ENCODE peak calls at places on chromosomes 7 and 10, in six cellular contexts. One of them, this sample, is unnamed.
A peak's percentile ranks its signal among the peaks of the same experiment; 100 is the strongest.

GRCh38 chr7:122887198-122887597 is 938 bp upstream of the CADPS2 start:
- DNase-seq in upper lobe of right lung: peak; percentile 79
- DNase-seq in esophagus muscularis mucosa: no peak
- DNase-seq in heart left ventricle: peak; percentile 76
- DNase-seq in HCT116: peak; percentile 51
- DNase-seq in tibial nerve: peak; percentile 55
- DNase-seq in this sample: peak; percentile 66

GRCh38 chr7:130733866-130734524 is at the start of gene KLF14:
- DNase-seq in upper lobe of right lung: peak; percentile 64
- DNase-seq in esophagus muscularis mucosa: no peak
- DNase-seq in heart left ventricle: no peak
- DNase-seq in HCT116: peak; percentile 10
- DNase-seq in tibial nerve: no peak
- DNase-seq in this sample: no peak

GRCh38 chr10:19738440-19738839 is 77.8 kb upstream of the PLXDC2 start:
- DNase-seq in upper lobe of right lung: no peak
- DNase-seq in esophagus muscularis mucosa: no peak
- DNase-seq in heart left ventricle: no peak
- DNase-seq in HCT116: no peak
- DNase-seq in tibial nerve: no peak
- DNase-seq in this sample: no peak

GRCh38 chr7:34070486-34071323 is 165.4 kb downstream of the BMPER start:
- DNase-seq in upper lobe of right lung: no peak
- DNase-seq in esophagus muscularis mucosa: no peak
- DNase-seq in heart left ventricle: no peak
- DNase-seq in HCT116: no peak
- DNase-seq in tibial nerve: no peak
- DNase-seq in this sample: no peak

GRCh38 chr10:78754269-78755074 is 314.3 kb upstream of the ZMIZ1 start:
- DNase-seq in upper lobe of right lung: no peak
- DNase-seq in esophagus muscularis mucosa: no peak
- DNase-seq in heart left ventricle: no peak
- DNase-seq in HCT116: no peak
- DNase-seq in tibial nerve: no peak
- DNase-seq in this sample: no peak

GRCh38 chr7:114916261-114916892 is 5.5 kb upstream of the MDFIC start:
- DNase-seq in upper lobe of right lung: no peak
- DNase-seq in esophagus muscularis mucosa: no peak
- DNase-seq in heart left ventricle: no peak
- DNase-seq in HCT116: no peak
- DNase-seq in tibial nerve: no peak
- DNase-seq in this sample: no peak

GRCh38 chr10:30529373-30529998 is 95.5 kb downstream of the MAP3K8 start:
- DNase-seq in upper lobe of right lung: peak; percentile 88
- DNase-seq in esophagus muscularis mucosa: no peak
- DNase-seq in heart left ventricle: peak; percentile 85
- DNase-seq in HCT116: no peak
- DNase-seq in tibial nerve: peak; percentile 47
- DNase-seq in this sample: peak; percentile 60

GRCh38 chr7:50739744-50740455 is 42.8 kb downstream of the GRB10 start:
- DNase-seq in upper lobe of right lung: no peak
- DNase-seq in esophagus muscularis mucosa: no peak
- DNase-seq in heart left ventricle: no peak
- DNase-seq in HCT116: no peak
- DNase-seq in tibial nerve: no peak
- DNase-seq in this sample: no peak

GRCh38 chr7:16084370-16084769 is 337.0 kb downstream of the CRPPA start:
- DNase-seq in upper lobe of right lung: no peak
- DNase-seq in esophagus muscularis mucosa: no peak
- DNase-seq in heart left ventricle: no peak
- DNase-seq in HCT116: no peak
- DNase-seq in tibial nerve: no peak
- DNase-seq in this sample: peak; percentile 41

GRCh38 chr10:128026620-128027281 is 99.5 kb downstream of the MKI67 start:
- DNase-seq in upper lobe of right lung: no peak
- DNase-seq in esophagus muscularis mucosa: no peak
- DNase-seq in heart left ventricle: no peak
- DNase-seq in HCT116: no peak
- DNase-seq in tibial nerve: no peak
- DNase-seq in this sample: no peak

GRCh38 chr7:105778956-105779355 is 97.4 kb downstream of the ATXN7L1 start:
- DNase-seq in upper lobe of right lung: no peak
- DNase-seq in esophagus muscularis mucosa: no peak
- DNase-seq in heart left ventricle: no peak
- DNase-seq in HCT116: no peak
- DNase-seq in tibial nerve: no peak
- DNase-seq in this sample: no peak

GRCh38 chr7:105775580-105775979 is 100.8 kb downstream of the ATXN7L1 start:
- DNase-seq in upper lobe of right lung: no peak
- DNase-seq in esophagus muscularis mucosa: no peak
- DNase-seq in heart left ventricle: no peak
- DNase-seq in HCT116: no peak
- DNase-seq in tibial nerve: no peak
- DNase-seq in this sample: no peak

GRCh38 chr7:105776986-105777910 is 99.2 kb downstream of the ATXN7L1 start:
- DNase-seq in upper lobe of right lung: no peak
- DNase-seq in esophagus muscularis mucosa: no peak
- DNase-seq in heart left ventricle: no peak
- DNase-seq in HCT116: peak; percentile 67
- DNase-seq in tibial nerve: no peak
- DNase-seq in this sample: no peak

GRCh38 chr7:105773030-105773460 is 103.4 kb downstream of the ATXN7L1 start:
- DNase-seq in upper lobe of right lung: no peak
- DNase-seq in esophagus muscularis mucosa: no peak
- DNase-seq in heart left ventricle: no peak
- DNase-seq in HCT116: no peak
- DNase-seq in tibial nerve: no peak
- DNase-seq in this sample: no peak

GRCh38 chr7:105776068-105776790 is 100.2 kb downstream of the ATXN7L1 start:
- DNase-seq in upper lobe of right lung: no peak
- DNase-seq in esophagus muscularis mucosa: no peak
- DNase-seq in heart left ventricle: no peak
- DNase-seq in HCT116: peak; percentile 94
- DNase-seq in tibial nerve: peak; percentile 76
- DNase-seq in this sample: peak; percentile 24
- H3K4me3 ChIP-seq in upper lobe of right lung: no peak overlapping the region
- H3K4me3 ChIP-seq in esophagus muscularis mucosa: no peak overlapping the region
- H3K4me3 ChIP-seq in heart left ventricle: no peak overlapping the region
- H3K4me3 ChIP-seq in HCT116: no peak overlapping the region
- H3K4me3 ChIP-seq in tibial nerve: no peak overlapping the region
- H3K4me3 ChIP-seq in this sample: no peak overlapping the region

DNA sequence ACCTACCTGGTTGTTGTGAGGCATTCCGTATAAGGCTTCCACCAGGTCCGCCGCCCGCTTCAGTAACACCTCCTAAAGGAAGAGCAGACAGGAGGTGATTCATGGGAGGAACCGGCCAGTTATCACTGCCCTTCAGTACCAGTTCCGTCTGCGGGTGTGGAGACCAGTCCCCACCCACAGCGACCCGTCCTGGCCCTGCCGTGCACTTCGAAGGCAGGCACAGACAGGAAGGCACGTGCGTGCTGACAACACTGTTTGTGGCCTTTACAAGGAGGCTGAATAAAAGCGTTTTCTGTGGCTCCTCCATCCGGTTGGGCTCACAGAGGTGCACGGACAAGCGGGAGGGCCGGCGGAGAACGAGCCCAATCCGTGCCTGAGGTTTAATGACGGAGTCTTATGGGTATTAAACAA is 120.9 kb downstream of the EBF3 start:
- DNase-seq in upper lobe of right lung: peak; percentile 30
- DNase-seq in esophagus muscularis mucosa: no peak
- DNase-seq in heart left ventricle: no peak
- DNase-seq in HCT116: no peak
- DNase-seq in tibial nerve: no peak
- DNase-seq in this sample: no peak
- H3K36me3 ChIP-seq in upper lobe of right lung: no peaks in the 10 kb centered on the region
- H3K36me3 ChIP-seq in esophagus muscularis mucosa: no peaks in the 10 kb centered on the region
- H3K36me3 ChIP-seq in heart left ventricle: peaks cover 98% of the 10 kb centered on the region
- H3K36me3 ChIP-seq in HCT116: no peaks in the 10 kb centered on the region
- H3K36me3 ChIP-seq in tibial nerve: no peaks in the 10 kb centered on the region
- H3K36me3 ChIP-seq in this sample: peaks cover 4% of the 10 kb centered on the region

GRCh38 chr7:68707146-68707545 is 891.1 kb upstream of the AUTS2 start:
- DNase-seq in upper lobe of right lung: no peak
- DNase-seq in esophagus muscularis mucosa: no peak
- DNase-seq in heart left ventricle: no peak
- DNase-seq in HCT116: no peak
- DNase-seq in tibial nerve: no peak
- DNase-seq in this sample: no peak
- H3K4me3 ChIP-seq in upper lobe of right lung: no peak overlapping the region
- H3K4me3 ChIP-seq in esophagus muscularis mucosa: no peak overlapping the region
- H3K4me3 ChIP-seq in heart left ventricle: no peak overlapping the region
- H3K4me3 ChIP-seq in HCT116: no peak overlapping the region
- H3K4me3 ChIP-seq in tibial nerve: no peak overlapping the region
- H3K4me3 ChIP-seq in this sample: no peak overlapping the region

GRCh38 chr10:73161662-73162061 is 6.1 kb downstream of the ECD start:
- DNase-seq in upper lobe of right lung: no peak
- DNase-seq in esophagus muscularis mucosa: no peak
- DNase-seq in heart left ventricle: no peak
- DNase-seq in HCT116: no peak
- DNase-seq in tibial nerve: no peak
- DNase-seq in this sample: no peak

GRCh38 chr10:73163096-73163495 is 4.7 kb downstream of the ECD start:
- DNase-seq in upper lobe of right lung: no peak
- DNase-seq in esophagus muscularis mucosa: no peak
- DNase-seq in heart left ventricle: no peak
- DNase-seq in HCT116: no peak
- DNase-seq in tibial nerve: no peak
- DNase-seq in this sample: no peak

GRCh38 chr10:73156054-73156453 is 11.8 kb downstream of the ECD start:
- DNase-seq in upper lobe of right lung: no peak
- DNase-seq in esophagus muscularis mucosa: no peak
- DNase-seq in heart left ventricle: no peak
- DNase-seq in HCT116: no peak
- DNase-seq in tibial nerve: no peak
- DNase-seq in this sample: no peak

GRCh38 chr10:73159038-73159648 is 8.7 kb downstream of the ECD start:
- DNase-seq in upper lobe of right lung: no peak
- DNase-seq in esophagus muscularis mucosa: no peak
- DNase-seq in heart left ventricle: no peak
- DNase-seq in HCT116: no peak
- DNase-seq in tibial nerve: peak; percentile 63
- DNase-seq in this sample: peak; percentile 47

GRCh38 chr10:73161079-73161478 is 6.7 kb downstream of the ECD start:
- DNase-seq in upper lobe of right lung: no peak
- DNase-seq in esophagus muscularis mucosa: no peak
- DNase-seq in heart left ventricle: no peak
- DNase-seq in HCT116: no peak
- DNase-seq in tibial nerve: no peak
- DNase-seq in this sample: no peak
- H3K36me3 ChIP-seq in upper lobe of right lung: peaks cover 52% of the 10 kb centered on the region
- H3K36me3 ChIP-seq in esophagus muscularis mucosa: peaks cover 13% of the 10 kb centered on the region
- H3K36me3 ChIP-seq in heart left ventricle: peaks cover 75% of the 10 kb centered on the region
- H3K36me3 ChIP-seq in HCT116: peaks cover 11% of the 10 kb centered on the region
- H3K36me3 ChIP-seq in tibial nerve: no peaks in the 10 kb centered on the region
- H3K36me3 ChIP-seq in this sample: peaks cover 81% of the 10 kb centered on the region

GRCh38 chr7:147089608-147090007 is 973.0 kb downstream of the CNTNAP2 start:
- DNase-seq in upper lobe of right lung: no peak
- DNase-seq in esophagus muscularis mucosa: no peak
- DNase-seq in heart left ventricle: no peak
- DNase-seq in HCT116: no peak
- DNase-seq in tibial nerve: no peak
- DNase-seq in this sample: no peak

DNA sequence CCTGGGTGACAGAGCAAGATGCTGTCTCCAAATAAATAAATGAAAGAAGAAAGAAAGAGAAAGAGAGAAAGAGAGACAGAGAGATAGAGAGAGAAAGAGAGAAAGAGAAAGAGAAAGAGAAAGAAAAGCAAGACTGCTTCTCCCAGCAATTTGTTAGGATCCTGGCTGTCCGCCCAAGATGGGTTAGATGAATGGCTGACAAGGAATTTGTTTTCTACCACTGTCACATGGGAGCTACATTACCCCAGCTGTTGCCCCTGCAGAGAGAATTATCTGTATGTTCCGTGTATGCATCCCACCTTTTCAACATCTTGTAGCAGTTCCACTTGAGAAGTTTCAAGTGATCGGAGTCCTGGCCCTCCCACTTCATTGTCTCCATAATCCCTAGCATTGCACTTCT is 972.3 kb downstream of the CNTNAP2 start:
- DNase-seq in upper lobe of right lung: no peak
- DNase-seq in esophagus muscularis mucosa: no peak
- DNase-seq in heart left ventricle: no peak
- DNase-seq in HCT116: no peak
- DNase-seq in tibial nerve: no peak
- DNase-seq in this sample: no peak
- H3K4me3 ChIP-seq in upper lobe of right lung: no peak overlapping the region
- H3K4me3 ChIP-seq in esophagus muscularis mucosa: no peak overlapping the region
- H3K4me3 ChIP-seq in heart left ventricle: no peak overlapping the region
- H3K4me3 ChIP-seq in HCT116: no peak overlapping the region
- H3K4me3 ChIP-seq in tibial nerve: no peak overlapping the region
- H3K4me3 ChIP-seq in this sample: no peak overlapping the region

GRCh38 chr10:125022671-125023070 is 80.7 kb downstream of the ZRANB1 start:
- DNase-seq in upper lobe of right lung: no peak
- DNase-seq in esophagus muscularis mucosa: no peak
- DNase-seq in heart left ventricle: no peak
- DNase-seq in HCT116: no peak
- DNase-seq in tibial nerve: no peak
- DNase-seq in this sample: no peak
- H3K36me3 ChIP-seq in upper lobe of right lung: peaks cover 25% of the 10 kb centered on the region
- H3K36me3 ChIP-seq in esophagus muscularis mucosa: no peaks in the 10 kb centered on the region
- H3K36me3 ChIP-seq in heart left ventricle: peaks cover 8% of the 10 kb centered on the region
- H3K36me3 ChIP-seq in HCT116: peaks cover 5% of the 10 kb centered on the region
- H3K36me3 ChIP-seq in tibial nerve: no peaks in the 10 kb centered on the region
- H3K36me3 ChIP-seq in this sample: no peaks in the 10 kb centered on the region

GRCh38 chr7:140137078-140137477 is 39.7 kb downstream of the KDM7A start:
- DNase-seq in upper lobe of right lung: no peak
- DNase-seq in esophagus muscularis mucosa: no peak
- DNase-seq in heart left ventricle: no peak
- DNase-seq in HCT116: no peak
- DNase-seq in tibial nerve: no peak
- DNase-seq in this sample: no peak
- H3K4me3 ChIP-seq in upper lobe of right lung: no peak overlapping the region
- H3K4me3 ChIP-seq in esophagus muscularis mucosa: no peak overlapping the region
- H3K4me3 ChIP-seq in heart left ventricle: no peak overlapping the region
- H3K4me3 ChIP-seq in HCT116: no peak overlapping the region
- H3K4me3 ChIP-seq in tibial nerve: no peak overlapping the region
- H3K4me3 ChIP-seq in this sample: no peak overlapping the region

GRCh38 chr7:99420213-99420612 is 11.4 kb downstream of the BUD31 start:
- DNase-seq in upper lobe of right lung: no peak
- DNase-seq in esophagus muscularis mucosa: no peak
- DNase-seq in heart left ventricle: peak; percentile 38
- DNase-seq in HCT116: no peak
- DNase-seq in tibial nerve: no peak
- DNase-seq in this sample: no peak
- H3K36me3 ChIP-seq in upper lobe of right lung: peaks cover 97% of the 10 kb centered on the region
- H3K36me3 ChIP-seq in esophagus muscularis mucosa: peaks cover 66% of the 10 kb centered on the region
- H3K36me3 ChIP-seq in heart left ventricle: peaks cover 95% of the 10 kb centered on the region
- H3K36me3 ChIP-seq in HCT116: peaks cover 37% of the 10 kb centered on the region
- H3K36me3 ChIP-seq in tibial nerve: peaks cover 4% of the 10 kb centered on the region
- H3K36me3 ChIP-seq in this sample: peaks cover 42% of the 10 kb centered on the region